ENCODE peak calls at places on chromosomes 6 and 20, in ten cellular contexts. E is stomach; Y is H9; C is CD8-positive, alpha-beta T cell; O is progenitor cell of endocrine pancreas; K is lower leg skin; Q is uterus; I is SK-N-SH; G is keratinocyte; A is HFFc6. X is an unnamed sample.

GRCh38 chr20:25281541-25281991 is 33.7 kb downstream of the PYGB start:
- DNase-seq in O (no peak), Q (peak), E (peak), K (no peak), Y (no peak), A (no peak), I (no peak), C (no peak), G (no peak), X (peak)

GRCh38 chr20:40860487-40860902 is 168.1 kb upstream of the TOP1 start:
- DNase-seq in Y (no peak), G (no peak), E (no peak), O (no peak), C (no peak), I (no peak), Q (no peak), K (no peak), A (peak), X (no peak)

GRCh38 chr6:22383016-22383415 is 86.2 kb upstream of the PRL start:
- DNase-seq in O (no peak), I (no peak), A (no peak), K (no peak), Q (no peak), G (no peak), Y (no peak), E (no peak), C (no peak), X (no peak)

GRCh38 chr20:32017711-32018251 is 7.5 kb downstream of the CCM2L start:
- DNase-seq in I (peak), Y (peak), K (no peak), E (peak), C (peak), A (no peak), G (no peak), Q (no peak), O (peak), X (peak)

GRCh38 chr20:50804453-50805348 is 9.8 kb downstream of the BCAS4 start:
- DNase-seq in I (no peak), K (no peak), O (no peak), A (no peak), C (peak), Y (no peak), Q (no peak), G (no peak), E (no peak), X (no peak)

GRCh38 chr20:64116016-64116415 is 8.7 kb upstream of the NPBWR2 start:
- DNase-seq in K (no peak), G (no peak), E (peak), O (no peak), Y (no peak), Q (no peak), C (no peak), I (no peak), A (no peak), X (no peak)

GRCh38 chr6:28980797-28981390 is 24.2 kb downstream of the ZNF311 start:
- DNase-seq in C (no peak), O (peak), I (peak), G (no peak), A (peak), Y (peak), K (no peak), Q (peak), E (no peak), X (no peak)

GRCh38 chr20:58833921-58834320 is 16.8 kb downstream of the GNAS-AS1 start:
- DNase-seq in Y (no peak), G (no peak), E (no peak), I (no peak), K (no peak), Q (no peak), A (no peak), C (no peak), O (no peak), X (no peak)

GRCh38 chr20:24132246-24132645 is 143.7 kb upstream of the GGTLC1 start:
- DNase-seq in G (no peak), Y (no peak), A (no peak), K (no peak), C (no peak), E (no peak), Q (no peak), I (no peak), O (no peak), X (no peak)

GRCh38 chr6:158232445-158233213 is 64.5 kb downstream of the GTF2H5 start:
- DNase-seq in C (peak), G (no peak), A (peak), O (peak), Q (peak), K (peak), E (peak), Y (peak), I (peak), X (peak)

GRCh38 chr6:150025201-150025917 is at the start of gene RAET1L:
- DNase-seq in I (no peak), A (peak), C (no peak), K (peak), E (peak), O (no peak), Q (no peak), G (peak), Y (no peak), X (no peak)

GRCh38 chr6:155580904-155581303 is 125.3 kb upstream of the NOX3 start:
- DNase-seq in Y (no peak), E (no peak), G (no peak), A (no peak), I (no peak), C (no peak), O (no peak), Q (no peak), K (no peak), X (no peak)

GRCh38 chr6:51273228-51273961 is 454.7 kb downstream of the TFAP2B start:
- DNase-seq in A (no peak), C (no peak), K (no peak), Q (no peak), G (no peak), E (no peak), O (no peak), I (no peak), Y (peak), X (no peak)

GRCh38 chr6:29958046-29958445 is 15.7 kb downstream of the HLA-A start:
- DNase-seq in K (no peak), A (no peak), Y (no peak), C (no peak), O (no peak), Q (no peak), G (no peak), I (no peak), E (no peak), X (no peak)

GRCh38 chr20:39574061-39574460 is 611.9 kb downstream of the DHX35 start:
- DNase-seq in O (no peak), Y (no peak), I (no peak), K (no peak), A (no peak), Q (no peak), E (no peak), C (no peak), G (no peak), X (no peak)

GRCh38 chr20:6044102-6044501 is 9.8 kb downstream of the LRRN4 start:
- DNase-seq in E (no peak), G (no peak), Y (peak), Q (no peak), K (no peak), I (no peak), A (no peak), O (no peak), C (no peak), X (no peak)

GRCh38 chr6:149318581-149319286 is 1.2 kb downstream of the TAB2 start:
- DNase-seq in K (no peak), E (no peak), I (peak), C (peak), Y (no peak), O (no peak), A (no peak), Q (no peak), G (no peak), X (peak)

GRCh38 chr20:44643596-44644383 is 7.7 kb downstream of the ADA start:
- DNase-seq in A (peak), O (no peak), Y (peak), I (no peak), G (peak), Q (peak), K (peak), E (peak), C (peak), X (no peak)

GRCh38 chr6:107985701-107986100 is 27.7 kb upstream of the SEC63 start:
- DNase-seq in E (no peak), I (no peak), A (no peak), O (no peak), Y (no peak), C (no peak), G (no peak), K (no peak), Q (no peak), X (no peak)

GRCh38 chr6:20069130-20069529 is 143.1 kb downstream of the MBOAT1 start:
- DNase-seq in A (no peak), O (no peak), Q (no peak), Y (no peak), I (peak), K (no peak), E (no peak), C (no peak), G (no peak), X (no peak)

GRCh38 chr6:26327450-26328264 is 37.3 kb upstream of the BTN3A2 start:
- DNase-seq in E (no peak), G (no peak), A (peak), Q (no peak), Y (peak), C (peak), O (peak), I (peak), K (no peak), X (no peak)

GRCh38 chr6:115514656-115515055 is 546.0 kb downstream of the FRK start:
- DNase-seq in C (no peak), O (no peak), Q (no peak), K (no peak), I (no peak), A (peak), E (no peak), Y (no peak), G (no peak), X (no peak)

GRCh38 chr20:50510706-50511401 is 671 bp downstream of the PTPN1 start:
- DNase-seq in G (no peak), Q (peak), Y (no peak), K (no peak), A (no peak), O (no peak), E (no peak), I (no peak), C (no peak), X (peak)

GRCh38 chr20:63206878-63207277 is 9.1 kb downstream of the YTHDF1 start:
- DNase-seq in E (no peak), A (peak), O (no peak), I (no peak), Y (no peak), G (no peak), C (no peak), K (no peak), Q (no peak), X (no peak)

DNA sequence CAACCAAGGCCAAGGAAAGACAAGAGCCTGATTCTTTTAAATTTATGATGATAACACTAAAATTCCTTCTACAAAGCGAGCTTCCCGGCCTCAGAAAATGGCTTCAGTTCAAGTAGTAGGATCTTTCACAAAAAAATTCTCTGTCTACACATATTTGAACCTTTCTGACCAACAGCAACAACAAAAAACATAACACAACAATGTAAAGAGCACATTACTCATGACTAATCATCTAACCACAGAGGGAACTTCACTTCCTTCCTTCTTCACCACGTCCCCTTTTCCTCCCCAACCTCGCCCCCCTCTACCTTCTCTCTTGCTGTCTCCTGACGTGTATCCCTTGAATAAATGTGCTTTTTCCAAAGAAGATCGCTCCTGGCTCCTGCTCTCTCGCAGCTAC is 228.2 kb downstream of the MYLK4 start:
- DNase-seq in E (no peak), G (peak), Y (no peak), I (no peak), C (no peak), A (no peak), Q (no peak), O (no peak), K (no peak), X (no peak)
- TF ChIP-seq CTCF in E (no peak), G (no peak), Y (no peak), I (no peak), C (no peak), A (no peak), Q (no peak), O (no peak), K (no peak), X (no peak)

DNA sequence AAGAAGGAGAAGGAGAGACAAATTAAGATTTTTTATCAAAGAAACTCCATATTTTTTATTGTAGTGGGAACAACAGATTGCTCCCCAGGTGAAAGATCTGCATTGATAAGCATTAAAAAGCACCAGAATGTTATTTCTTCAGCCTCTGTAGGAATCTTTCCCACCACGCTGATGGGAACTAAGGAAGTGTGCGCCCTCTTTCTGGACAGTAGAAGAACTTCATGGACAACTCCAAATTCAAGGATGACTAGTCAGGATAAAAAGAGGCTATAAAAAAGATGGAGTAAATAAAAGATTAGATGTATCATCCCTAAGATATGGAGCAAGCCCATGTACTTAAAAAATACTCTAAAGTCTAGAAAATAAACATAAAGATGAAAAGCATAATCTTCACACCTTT is 45.8 kb upstream of the PAK5 start:
- DNase-seq in G (no peak), Y (no peak), A (no peak), Q (no peak), C (no peak), K (no peak), O (no peak), I (no peak), E (no peak), X (no peak)
- TF ChIP-seq CTCF in G (peak), Y (peak), A (no peak), Q (no peak), C (no peak), K (no peak), O (no peak), I (peak), E (no peak), X (no peak)

GRCh38 chr6:36284359-36284758 is 14.5 kb downstream of the PNPLA1 start:
- DNase-seq in Y (no peak), C (no peak), O (no peak), I (no peak), Q (no peak), E (no peak), A (no peak), G (no peak), K (no peak), X (no peak)
- TF ChIP-seq CTCF in Y (no peak), C (no peak), O (no peak), I (no peak), Q (no peak), E (no peak), A (no peak), G (no peak), K (no peak), X (no peak)

GRCh38 chr6:12075067-12075563 is 63.0 kb downstream of the HIVEP1 start:
- DNase-seq in Y (no peak), Q (no peak), O (no peak), G (no peak), A (no peak), C (no peak), I (no peak), E (no peak), K (no peak), X (no peak)
- TF ChIP-seq CTCF in Y (no peak), Q (peak), O (peak), G (peak), A (peak), C (peak), I (peak), E (peak), K (no peak), X (no peak)

GRCh38 chr6:86706449-86706848 is 230.9 kb upstream of the HTR1E start:
- DNase-seq in A (no peak), G (no peak), K (no peak), I (no peak), C (no peak), Q (no peak), Y (peak), O (no peak), E (no peak), X (no peak)
- TF ChIP-seq CTCF in A (no peak), G (no peak), K (no peak), I (no peak), C (no peak), Q (no peak), Y (peak), O (peak), E (no peak), X (no peak)

DNA sequence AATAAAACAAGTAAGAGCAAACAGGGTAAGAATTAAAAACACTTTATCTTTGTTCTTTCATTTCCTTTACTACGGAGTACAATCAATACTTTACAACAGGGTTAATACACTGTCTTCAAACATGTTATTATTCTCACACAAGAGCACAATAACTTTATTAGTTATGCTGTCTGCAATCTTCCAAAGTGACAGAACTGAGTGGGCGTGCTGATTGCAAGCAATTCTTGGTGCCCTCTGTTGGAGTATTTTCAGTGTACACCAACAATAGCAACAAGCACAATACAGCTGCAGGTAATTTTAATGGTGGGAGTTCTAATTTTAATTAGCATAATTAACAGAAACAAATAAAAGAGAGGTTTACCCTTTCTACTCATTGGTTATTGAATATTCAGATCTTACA is 33.9 kb upstream of the PTPRK start:
- DNase-seq in I (no peak), O (no peak), C (no peak), Y (no peak), K (no peak), Q (no peak), A (no peak), G (no peak), E (no peak), X (no peak)
- TF ChIP-seq CTCF in I (no peak), O (peak), C (no peak), Y (no peak), K (no peak), Q (no peak), A (peak), G (peak), E (no peak), X (no peak)

X was measured in activated B cell treated with CpG ODN at 0.5 μM for 24 hours.